ENCODE peak calls at places on chromosomes 1 and 21, in four cellular contexts. P is body of pancreas, L is ovary, T is HCT116. Z is an unnamed sample.

GRCh38 chr1:220687809-220688208 is 2.4 kb upstream of the C1orf115 start:
- DNase-seq in P (no peak), L (no peak), T (no peak), Z (no peak)

GRCh38 chr1:54370287-54371003 is 35.7 kb downstream of the SSBP3 start:
- DNase-seq in P (no peak), L (no peak), T (no peak), Z (no peak)

GRCh38 chr1:178579562-178579961 is 66.7 kb downstream of the TEX35 start:
- DNase-seq in P (no peak), L (no peak), T (no peak), Z (no peak)

GRCh38 chr1:21775542-21775899 is 7.4 kb downstream of the USP48 start:
- DNase-seq in P (no peak), L (no peak), T (no peak), Z (no peak)

GRCh38 chr1:155124503-155125463 is 2.9 kb upstream of the EFNA1 start:
- DNase-seq in P (no peak), L (no peak), T (no peak), Z (no peak)

GRCh38 chr1:109613396-109614147 is 5.8 kb downstream of the GNAT2 start:
- DNase-seq in P (no peak), L (no peak), T (no peak), Z (no peak)

GRCh38 chr1:19349999-19350398 is 37.9 kb downstream of the SLC66A1 start:
- DNase-seq in P (no peak), L (no peak), T (no peak), Z (no peak)

GRCh38 chr1:160544647-160545046 is 21.6 kb upstream of the SLAMF6 start:
- DNase-seq in P (no peak), L (no peak), T (no peak), Z (no peak)

GRCh38 chr1:48003741-48004503 is 6.7 kb upstream of the TRABD2B start:
- DNase-seq in P (no peak), L (no peak), T (no peak), Z (no peak)

GRCh38 chr1:243708210-243708609 is 141.8 kb downstream of the AKT3 start:
- DNase-seq in P (no peak), L (no peak), T (no peak), Z (no peak)

GRCh38 chr1:113779542-113779941 is 20.3 kb upstream of the PHTF1 start:
- DNase-seq in P (no peak), L (no peak), T (no peak), Z (no peak)

GRCh38 chr21:16569679-16570078 is 839.9 kb downstream of the USP25 start:
- DNase-seq in P (no peak), L (no peak), T (no peak), Z (no peak)

GRCh38 chr1:81391100-81391828 is 409.5 kb upstream of the ADGRL2 start:
- DNase-seq in P (no peak), L (no peak), T (no peak), Z (peak)

GRCh38 chr1:111197598-111198289 is 2.7 kb downstream of the DENND2D start:
- DNase-seq in P (no peak), L (no peak), T (no peak), Z (no peak)

GRCh38 chr1:7375781-7376660 is 395.1 kb upstream of the VAMP3 start:
- DNase-seq in P (no peak), L (no peak), T (no peak), Z (no peak)

GRCh38 chr1:91555821-91556531 is 55.3 kb downstream of the CDC7 start:
- DNase-seq in P (no peak), L (no peak), T (no peak), Z (no peak)

GRCh38 chr1:154794608-154795007 is 75.5 kb downstream of the KCNN3 start:
- DNase-seq in P (no peak), L (no peak), T (no peak), Z (no peak)

GRCh38 chr1:5532811-5533210 is 459.4 kb downstream of the NPHP4 start:
- DNase-seq in P (no peak), L (no peak), T (no peak), Z (no peak)

GRCh38 chr1:117240547-117240946 is 29.8 kb upstream of the VTCN1 start:
- DNase-seq in P (no peak), L (no peak), T (no peak), Z (no peak)

GRCh38 chr1:207981976-207982375 is 71.1 kb upstream of the CD34 start:
- DNase-seq in P (no peak), L (no peak), T (peak), Z (no peak)

GRCh38 chr1:51963592-51964308 is 26.8 kb downstream of the RAB3B start:
- DNase-seq in P (no peak), L (no peak), T (no peak), Z (no peak)

GRCh38 chr1:234240680-234241079 is 132.6 kb upstream of the COA6 start:
- DNase-seq in P (no peak), L (no peak), T (no peak), Z (no peak)

GRCh38 chr1:204915856-204916485 is 45.3 kb downstream of the NFASC start:
- DNase-seq in P (no peak), L (no peak), T (no peak), Z (no peak)

GRCh38 chr1:18641005-18641941 is 10.6 kb downstream of the PAX7 start:
- DNase-seq in P (no peak), L (no peak), T (no peak), Z (no peak)

GRCh38 chr1:95364546-95364945 is 130.5 kb downstream of the RWDD3 start:
- DNase-seq in P (no peak), L (no peak), T (no peak), Z (no peak)

GRCh38 chr21:35927262-35927661 is 133.1 kb downstream of the SETD4 start:
- DNase-seq in P (no peak), L (no peak), T (no peak), Z (no peak)

GRCh38 chr21:35933466-35933865 is 126.9 kb downstream of the SETD4 start:
- DNase-seq in P (no peak), L (peak), T (peak), Z (peak)

DNA sequence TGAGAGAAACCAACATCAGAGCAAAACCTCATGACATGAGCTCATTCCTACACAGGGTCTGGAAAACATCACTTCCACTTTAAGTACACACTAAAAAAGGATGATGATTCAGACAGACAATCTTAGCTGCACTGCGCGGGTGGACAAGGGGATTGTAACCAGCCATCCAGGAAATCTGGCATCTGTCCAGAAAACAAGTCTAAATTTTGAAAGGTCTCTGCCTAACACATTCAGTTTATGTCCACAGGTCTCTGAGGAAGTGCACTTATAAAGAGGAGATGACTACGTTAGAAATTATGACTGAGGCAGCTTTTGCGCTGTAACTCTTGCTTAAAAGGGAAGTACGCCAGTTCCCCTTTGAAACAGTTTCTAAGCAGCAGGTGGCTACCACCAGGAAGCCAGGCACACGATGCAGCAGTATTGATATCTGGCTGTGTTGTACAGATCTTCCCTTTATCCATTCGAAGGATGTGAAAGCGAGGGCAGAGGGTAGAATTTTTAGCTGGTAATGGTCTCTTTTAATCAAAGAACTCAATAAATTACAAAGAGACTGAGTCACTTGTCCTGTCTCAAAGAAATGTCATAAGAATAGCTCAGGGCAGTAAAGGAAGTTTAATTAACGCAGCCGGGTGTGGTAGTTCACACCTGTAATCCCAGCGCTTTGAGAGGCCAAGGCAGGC is 128.0 kb downstream of the SETD4 start:
- DNase-seq in P (peak), L (peak), T (peak), Z (peak)
- TF ChIP-seq POLR2A in P (no peak), L (no peak), T (no peak), Z (no peak)

GRCh38 chr1:10529096-10529495 is 54.3 kb downstream of the PEX14 start:
- DNase-seq in P (no peak), L (no peak), T (no peak), Z (peak)

GRCh38 chr1:10530756-10531155 is 56.0 kb downstream of the PEX14 start:
- DNase-seq in P (no peak), L (no peak), T (no peak), Z (no peak)

GRCh38 chr1:10530281-10530740 is 55.6 kb downstream of the PEX14 start:
- DNase-seq in P (peak), L (peak), T (no peak), Z (peak)

GRCh38 chr1:10529772-10530171 is 55.0 kb downstream of the PEX14 start:
- DNase-seq in P (no peak), L (no peak), T (no peak), Z (no peak)

GRCh38 chr1:10528066-10529014 is 53.6 kb downstream of the PEX14 start:
- DNase-seq in P (peak), L (no peak), T (peak), Z (no peak)
- TF ChIP-seq POLR2A in P (peak), L (no peak), T (no peak), Z (no peak)

DNA sequence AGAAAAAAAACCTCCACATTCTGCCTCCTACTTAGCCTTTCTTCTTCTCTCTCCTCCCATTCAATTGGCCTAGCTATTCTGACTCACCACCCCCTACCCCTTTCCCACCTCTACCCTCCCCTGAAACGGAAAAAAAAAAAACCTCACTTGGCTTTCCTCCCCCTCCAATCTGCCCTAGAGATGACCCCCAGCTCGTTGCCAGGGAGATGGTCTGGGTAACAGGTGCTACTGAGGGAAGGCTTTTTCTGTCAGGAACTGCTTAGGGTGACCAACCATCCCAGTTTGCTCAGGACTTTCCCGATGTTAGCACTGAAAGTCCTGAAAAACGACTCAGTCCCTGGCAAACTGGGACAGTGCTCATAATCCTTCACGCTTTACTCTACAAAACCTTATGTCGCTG is 7.8 kb upstream of the CADM3 start:
- DNase-seq in P (no peak), L (no peak), T (no peak), Z (no peak)
- TF ChIP-seq POLR2A in P (no peak), L (no peak), T (no peak), Z (no peak)

GRCh38 chr1:179663810-179664209 is 72.2 kb downstream of the TDRD5 start:
- DNase-seq in P (no peak), L (no peak), T (no peak), Z (no peak)
- TF ChIP-seq POLR2A in P (no peak), L (no peak), T (no peak), Z (no peak)

GRCh38 chr1:151254217-151255213 is at the start of gene PSMD4:
- DNase-seq in P (peak), L (peak), T (peak), Z (peak)
- TF ChIP-seq POLR2A in P (peak), L (peak), T (peak), Z (no peak)

DNA sequence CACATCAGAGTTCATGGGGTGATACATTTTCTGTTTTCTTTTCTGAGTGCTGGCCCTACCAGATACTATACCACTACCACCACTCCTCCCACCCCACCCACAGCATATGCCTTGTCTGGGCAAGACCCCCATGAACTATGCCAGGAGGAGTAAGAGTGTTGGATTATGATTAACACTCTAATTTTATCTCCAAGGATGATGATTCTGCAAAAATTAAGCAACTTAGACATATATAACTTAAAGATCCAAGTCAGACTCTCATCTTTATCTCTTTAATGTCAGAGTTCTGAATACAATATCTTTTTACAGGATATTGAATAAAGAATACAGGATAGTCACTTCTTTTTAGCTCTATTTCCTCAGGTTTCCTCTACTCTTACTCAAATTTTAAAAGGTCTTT is 26.0 kb downstream of the FABP3 start:
- DNase-seq in P (no peak), L (no peak), T (no peak), Z (no peak)
- TF ChIP-seq POLR2A in P (no peak), L (no peak), T (no peak), Z (no peak)

GRCh38 chr1:8866792-8867415 is 11.6 kb downstream of the ENO1 start:
- DNase-seq in P (no peak), L (no peak), T (no peak), Z (no peak)
- TF ChIP-seq POLR2A in P (no peak), L (no peak), T (no peak), Z (no peak)